ENCODE peak calls at places on chromosomes 16 and 17, in seven cellular contexts. O is lower lobe of right lung; X is neural progenitor cell; Q is tibial artery; A is naive thymus-derived CD4-positive, alpha-beta T cell; K is OCI-LY7; C is A549. G is an unnamed sample.

GRCh38 chr16:89586853-89587252 is 11.3 kb downstream of the CPNE7 start:
- DNase-seq in O (no peak), X (no peak), Q (no peak), A (no peak), K (no peak), C (no peak), G (no peak)

GRCh38 chr17:44773140-44773539 is 14.4 kb downstream of the ADAM11 start:
- DNase-seq in O (no peak), C (no peak), A (no peak), Q (no peak), X (no peak), K (no peak), G (no peak)

GRCh38 chr17:49952912-49953497 is 16.0 kb upstream of the DLX4 start:
- DNase-seq in O (no peak), X (no peak), A (no peak), Q (no peak), K (no peak), C (no peak), G (no peak)

GRCh38 chr16:588639-588888 is 1.3 kb upstream of the RAB40C start:
- DNase-seq in K (peak), X (peak), O (peak), C (peak), Q (no peak), A (peak), G (peak)

GRCh38 chr17:72760368-72760767 is 332.1 kb downstream of the SLC39A11 start:
- DNase-seq in C (no peak), K (no peak), X (no peak), Q (no peak), O (no peak), A (no peak), G (no peak)

GRCh38 chr17:73323622-73324455 is 12.0 kb upstream of the CDC42EP4 start:
- DNase-seq in A (no peak), X (no peak), O (no peak), K (no peak), C (no peak), Q (peak), G (no peak)

GRCh38 chr16:81641403-81642106 is 137.5 kb upstream of the PLCG2 start:
- DNase-seq in C (no peak), O (no peak), X (peak), K (no peak), A (no peak), Q (no peak), G (no peak)

GRCh38 chr17:78358538-78359215 is 1.2 kb downstream of the SOCS3 start:
- DNase-seq in O (peak), A (no peak), Q (no peak), C (peak), X (peak), K (no peak), G (no peak)

GRCh38 chr17:5813357-5813756 is 229.0 kb upstream of the NLRP1 start:
- DNase-seq in K (no peak), O (no peak), Q (no peak), A (no peak), C (no peak), X (no peak), G (no peak)

GRCh38 chr16:30096862-30097563 is 1.0 kb upstream of the YPEL3 start:
- DNase-seq in X (peak), Q (no peak), C (no peak), K (peak), A (peak), O (no peak), G (no peak)
- H3K4me3 ChIP-seq in X (peak), Q (peak), C (no peak), K (peak), A (peak), O (peak), G (peak)

GRCh38 chr17:48719642-48720262 is 2.6 kb downstream of the PRAC1 start:
- DNase-seq in C (no peak), O (no peak), X (peak), A (no peak), Q (no peak), K (no peak), G (no peak)

GRCh38 chr17:48717367-48718161 is 4.8 kb downstream of the PRAC1 start:
- DNase-seq in O (no peak), C (no peak), K (no peak), Q (no peak), A (no peak), X (no peak), G (no peak)

GRCh38 chr17:48720263-48721008 is 1.9 kb downstream of the PRAC1 start:
- DNase-seq in C (no peak), O (no peak), K (no peak), X (peak), A (no peak), Q (no peak), G (no peak)

GRCh38 chr17:48718162-48718780 is 4.0 kb downstream of the PRAC1 start:
- DNase-seq in K (no peak), A (no peak), X (peak), C (no peak), Q (no peak), O (no peak), G (no peak)

GRCh38 chr17:48718781-48719641 is 3.3 kb downstream of the PRAC1 start:
- DNase-seq in X (peak), Q (no peak), A (no peak), O (no peak), K (no peak), C (no peak), G (no peak)
- H3K4me3 ChIP-seq in X (no peak), Q (no peak), A (no peak), O (no peak), K (no peak), C (no peak), G (no peak)

GRCh38 chr16:17384473-17384872 is 86.3 kb downstream of the XYLT1 start:
- DNase-seq in O (no peak), A (no peak), K (no peak), X (no peak), C (no peak), Q (no peak), G (no peak)
- H3K4me3 ChIP-seq in O (no peak), A (no peak), K (no peak), X (no peak), C (no peak), Q (no peak), G (no peak)

GRCh38 chr17:30323262-30323894 is 10.5 kb downstream of the TMIGD1 start:
- DNase-seq in K (peak), Q (no peak), X (no peak), C (no peak), A (peak), O (no peak), G (no peak)

GRCh38 chr17:30326816-30327215 is 7.0 kb downstream of the TMIGD1 start:
- DNase-seq in X (no peak), K (no peak), C (no peak), O (no peak), Q (no peak), A (no peak), G (no peak)

GRCh38 chr17:30324723-30325122 is 9.1 kb downstream of the TMIGD1 start:
- DNase-seq in A (no peak), K (no peak), X (no peak), O (no peak), C (no peak), Q (no peak), G (no peak)

GRCh38 chr17:30321314-30321713 is 12.5 kb downstream of the TMIGD1 start:
- DNase-seq in A (no peak), C (peak), Q (no peak), X (no peak), O (no peak), K (no peak), G (no peak)

GRCh38 chr17:30323895-30324319 is 9.9 kb downstream of the TMIGD1 start:
- DNase-seq in Q (peak), K (peak), C (peak), X (no peak), A (peak), O (no peak), G (no peak)
- H3K4me3 ChIP-seq in Q (no peak), K (peak), C (no peak), X (no peak), A (peak), O (no peak), G (no peak)

GRCh38 chr17:39573447-39574298 is 34.0 kb downstream of the NEUROD2 start:
- DNase-seq in X (peak), A (no peak), Q (peak), K (no peak), C (peak), O (peak), G (peak)
- H3K4me3 ChIP-seq in X (peak), A (no peak), Q (peak), K (no peak), C (peak), O (peak), G (peak)

DNA sequence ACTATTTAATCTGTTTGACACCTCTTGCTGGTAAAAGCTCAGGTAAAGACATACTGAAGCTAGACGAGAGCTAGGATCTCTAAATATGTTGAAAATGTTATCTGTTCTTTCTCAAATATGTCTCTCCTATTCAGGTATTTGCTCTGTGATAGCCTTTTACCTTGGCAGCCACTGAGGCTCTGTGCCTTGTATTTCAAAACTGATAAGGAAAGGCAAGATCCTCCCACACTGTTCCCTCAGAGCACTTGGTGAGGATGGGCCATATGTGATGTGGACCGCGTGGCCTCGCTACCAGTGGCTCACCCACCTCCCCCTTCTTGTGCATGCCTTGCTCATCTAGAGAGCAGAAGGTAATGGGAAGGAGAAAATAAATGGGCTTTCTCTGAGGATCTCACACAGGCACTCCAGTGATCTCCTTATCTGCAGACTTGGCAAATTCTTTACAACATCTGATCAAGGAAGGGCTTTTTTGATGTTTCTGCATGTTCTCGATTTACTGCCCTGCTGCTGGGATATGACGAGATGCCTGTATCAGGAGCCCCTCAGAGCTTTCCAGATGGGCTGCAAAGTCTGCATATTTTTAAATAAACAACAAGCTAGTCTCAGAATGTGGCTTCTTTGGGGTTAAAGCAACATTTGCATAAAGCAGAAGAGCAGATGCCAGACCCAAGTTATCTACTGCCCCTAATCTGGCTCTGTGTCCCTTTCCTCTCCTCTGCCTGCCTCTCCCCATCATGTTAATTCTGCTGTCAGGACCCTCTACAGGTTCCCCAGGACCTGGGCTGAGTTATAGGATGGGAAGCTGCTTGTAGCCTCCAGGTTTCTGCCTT is 16.9 kb downstream of the HOXB1 start:
- DNase-seq in K (no peak), X (no peak), C (no peak), A (no peak), O (no peak), Q (no peak), G (no peak)
- H3K4me3 ChIP-seq in K (no peak), X (no peak), C (no peak), A (no peak), O (no peak), Q (no peak), G (no peak)

G was measured in dorsolateral prefrontal cortex.